ENCODE peak calls at places on chromosome 22, in four cellular contexts. V is stomach, P is tibial nerve, C is cardiac muscle cell. U is an unnamed sample.

GRCh38 chr22:50537765-50538164 is 7.9 kb upstream of the KLHDC7B start:
- DNase-seq in V (no peak), P (no peak), C (no peak), U (no peak)

GRCh38 chr22:18076060-18076497 is 1.7 kb upstream of the PEX26 start:
- DNase-seq in V (peak; percentile 60), P (peak; percentile 94), C (peak; percentile 93), U (peak; percentile 96)

GRCh38 chr22:36299295-36299694 is 46.4 kb downstream of the APOL1 start:
- DNase-seq in V (no peak), P (no peak), C (no peak), U (no peak)

GRCh38 chr22:19756288-19757128 is 4.1 kb upstream of the TBX1 start:
- DNase-seq in V (peak; percentile 79), P (peak; percentile 24), C (no peak), U (peak; percentile 23)

GRCh38 chr22:46287873-46288751 is 8.6 kb upstream of the GTSE1 start:
- DNase-seq in V (peak; percentile 47), P (no peak), C (no peak), U (no peak)

GRCh38 chr22:27107824-27108223 is 450.4 kb downstream of the MIAT start:
- DNase-seq in V (peak; percentile 76), P (peak; percentile 76), C (peak; percentile 96), U (peak; percentile 87)

GRCh38 chr22:27605390-27605789 is 196.2 kb downstream of the MN1 start:
- DNase-seq in V (no peak), P (no peak), C (no peak), U (no peak)

GRCh38 chr22:27796829-27797792 is 4.4 kb downstream of the MN1 start:
- DNase-seq in V (no peak), P (no peak), C (no peak), U (no peak)

GRCh38 chr22:38755911-38756532 is at the start of gene SUN2:
- DNase-seq in V (peak; percentile 95), P (peak; percentile 89), C (peak; percentile 89), U (peak; percentile 83)

GRCh38 chr22:46043816-46044717 is 67.1 kb upstream of the WNT7B start:
- DNase-seq in V (peak; percentile 54), P (no peak), C (no peak), U (peak; percentile 48)

GRCh38 chr22:37166675-37167066 is 17.0 kb upstream of the IL2RB start:
- DNase-seq in V (peak; percentile 88), P (peak; percentile 82), C (peak; percentile 80), U (peak; percentile 80)

GRCh38 chr22:50306753-50307749 is at the start of gene PLXNB2:
- DNase-seq in V (peak; percentile 84), P (peak; percentile 60), C (peak; percentile 91), U (peak; percentile 93)

GRCh38 chr22:49950396-49950994 is 10.1 kb upstream of the PIM3 start:
- DNase-seq in V (peak; percentile 69), P (no peak), C (no peak), U (no peak)

GRCh38 chr22:41821449-41822030 is 11.4 kb upstream of the SREBF2 start:
- DNase-seq in V (no peak), P (no peak), C (no peak), U (no peak)

GRCh38 chr22:50670914-50671538 is 1.6 kb upstream of the SHANK3 start:
- DNase-seq in V (no peak), P (no peak), C (no peak), U (no peak)

GRCh38 chr22:27331526-27332281 is 469.9 kb downstream of the MN1 start:
- DNase-seq in V (peak; percentile 34), P (peak; percentile 4), C (peak; percentile 86), U (peak; percentile 88)

GRCh38 chr22:27676545-27677188 is 124.9 kb downstream of the MN1 start:
- DNase-seq in V (no peak), P (no peak), C (peak; percentile 82), U (peak; percentile 61)

GRCh38 chr22:39277135-39277607 is 32.4 kb upstream of the PDGFB start:
- DNase-seq in V (no peak), P (no peak), C (peak; percentile 71), U (peak; percentile 57)

GRCh38 chr22:46578824-46579561 is 41.2 kb upstream of the GRAMD4 start:
- DNase-seq in V (peak; percentile 57), P (peak; percentile 56), C (peak; percentile 55), U (peak; percentile 49)

GRCh38 chr22:18110944-18111758 is 542 bp downstream of the TUBA8 start:
- DNase-seq in V (no peak), P (no peak), C (no peak), U (no peak)

GRCh38 chr22:26474687-26475086 is 8.9 kb downstream of the HPS4 start:
- DNase-seq in V (no peak), P (no peak), C (no peak), U (no peak)

GRCh38 chr22:50302041-50302541 is 5.4 kb downstream of the PLXNB2 start:
- DNase-seq in V (peak; percentile 58), P (no peak), C (peak; percentile 29), U (peak; percentile 50)

GRCh38 chr22:41367680-41368542 is 13.8 kb upstream of the TEF start:
- DNase-seq in V (peak; percentile 49), P (peak; percentile 52), C (peak; percentile 62), U (peak; percentile 55)

GRCh38 chr22:44734278-44734677 is 18.1 kb upstream of the ARHGAP8 start:
- DNase-seq in V (no peak), P (no peak), C (no peak), U (no peak)

GRCh38 chr22:44735518-44736428 is 16.6 kb upstream of the ARHGAP8 start:
- DNase-seq in V (peak; percentile 84), P (peak; percentile 90), C (peak; percentile 60), U (peak; percentile 56)

GRCh38 chr22:44733426-44734106 is 18.8 kb upstream of the ARHGAP8 start:
- DNase-seq in V (no peak), P (no peak), C (no peak), U (no peak)

GRCh38 chr22:44736581-44737413 is 15.6 kb upstream of the ARHGAP8 start:
- DNase-seq in V (no peak), P (no peak), C (no peak), U (no peak)

DNA sequence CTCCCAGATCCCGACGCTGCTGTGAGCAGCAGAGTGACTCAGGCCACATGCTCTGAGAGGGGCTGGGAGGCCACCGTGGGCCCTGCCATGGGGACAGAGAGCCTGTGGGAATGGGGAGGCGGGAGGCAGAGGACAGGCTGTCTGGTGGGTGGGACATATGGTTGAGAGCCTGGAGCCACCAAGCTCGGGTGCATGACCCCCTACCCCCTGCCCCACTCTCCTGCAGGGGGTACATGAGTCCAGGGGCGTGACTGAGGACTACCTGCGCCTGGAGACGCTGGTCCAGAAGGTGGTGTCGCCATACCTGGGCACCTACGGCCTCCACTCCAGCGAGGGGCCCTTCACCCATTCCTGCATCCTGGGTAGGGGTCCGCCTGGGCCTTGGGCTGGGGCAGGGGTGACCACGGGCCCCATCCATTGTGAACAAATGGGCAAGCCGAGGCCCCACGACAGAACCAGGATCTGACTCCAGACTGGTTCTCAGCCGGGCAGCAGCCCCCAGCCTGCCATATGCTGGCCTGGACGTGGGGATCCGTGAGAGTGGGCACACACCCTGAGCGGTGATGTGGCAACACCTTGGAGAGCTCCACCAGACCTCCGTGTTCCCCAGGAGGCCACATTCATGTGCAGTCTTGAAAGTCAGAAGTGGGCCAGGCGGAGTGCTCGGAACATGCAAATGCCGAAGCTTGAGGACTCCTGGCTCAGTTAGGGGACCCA is 17.4 kb upstream of the ARHGAP8 start:
- DNase-seq in V (no peak), P (no peak), C (no peak), U (no peak)
- H3K4me3 ChIP-seq in V (no peak overlapping the region), P (no peak overlapping the region), C (no peak overlapping the region), U (no peak overlapping the region)

GRCh38 chr22:24935771-24936483 is 10.6 kb downstream of the LHFPL7 start:
- DNase-seq in V (no peak), P (no peak), C (no peak), U (no peak)
- TF ChIP-seq CTCF in V (no peak), P (no peak), C (no peak), U (no peak)

DNA sequence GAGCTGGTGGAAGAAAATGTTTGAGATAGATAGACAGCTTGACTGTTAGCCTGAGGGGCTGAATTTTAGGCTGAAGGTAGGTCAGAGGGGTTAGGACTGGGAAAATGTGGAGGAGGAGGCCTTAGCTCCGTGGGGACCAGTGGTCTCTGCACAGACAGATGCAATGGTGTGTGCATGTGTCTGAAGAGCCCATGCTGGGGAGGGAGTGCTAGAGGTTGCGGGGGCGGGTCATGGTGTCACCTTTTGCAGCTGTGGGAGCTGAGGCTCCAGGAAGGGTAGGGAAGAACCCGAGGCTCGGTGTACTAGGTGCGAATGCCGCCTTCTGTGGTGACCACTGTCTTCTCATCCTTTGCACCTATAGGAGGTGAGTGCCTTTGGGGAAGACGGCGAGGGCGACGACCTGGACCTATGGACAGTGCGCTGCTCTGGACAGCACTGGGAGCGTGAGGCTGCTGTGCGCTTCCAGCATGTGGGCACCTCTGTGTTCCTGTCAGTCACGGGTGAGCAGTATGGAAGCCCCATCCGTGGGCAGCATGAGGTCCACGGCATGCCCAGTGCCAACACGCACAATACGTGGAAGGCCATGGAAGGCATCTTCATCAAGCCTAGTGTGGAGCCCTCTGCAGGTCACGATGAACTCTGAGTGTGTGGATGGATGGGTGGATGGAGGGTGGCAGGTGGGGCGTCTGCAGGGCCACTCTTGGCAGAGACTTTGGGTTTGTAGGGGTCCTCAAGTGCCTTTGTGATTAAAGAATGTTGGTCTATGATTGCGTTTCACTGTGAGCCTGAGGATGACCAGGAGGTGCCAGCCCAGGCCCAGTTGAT is 1.6 kb downstream of the SDF2L1 start:
- DNase-seq in V (no peak), P (no peak), C (no peak), U (no peak)
- H3K4me3 ChIP-seq in V (peak overlapping the region; percentile 79), P (no peak overlapping the region), C (no peak overlapping the region), U (peak overlapping the region; percentile 88)

GRCh38 chr22:47839586-47840245 is 1077.3 kb downstream of the TBC1D22A start:
- DNase-seq in V (no peak), P (no peak), C (no peak), U (no peak)

GRCh38 chr22:47835726-47836125 is 1073.3 kb downstream of the TBC1D22A start:
- DNase-seq in V (no peak), P (no peak), C (peak; percentile 4), U (peak; percentile 60)

GRCh38 chr22:47841166-47841565 is 1078.7 kb downstream of the TBC1D22A start:
- DNase-seq in V (no peak), P (no peak), C (no peak), U (no peak)

GRCh38 chr22:47836957-47837356 is 1074.5 kb downstream of the TBC1D22A start:
- DNase-seq in V (no peak), P (no peak), C (peak; percentile 0), U (no peak)

DNA sequence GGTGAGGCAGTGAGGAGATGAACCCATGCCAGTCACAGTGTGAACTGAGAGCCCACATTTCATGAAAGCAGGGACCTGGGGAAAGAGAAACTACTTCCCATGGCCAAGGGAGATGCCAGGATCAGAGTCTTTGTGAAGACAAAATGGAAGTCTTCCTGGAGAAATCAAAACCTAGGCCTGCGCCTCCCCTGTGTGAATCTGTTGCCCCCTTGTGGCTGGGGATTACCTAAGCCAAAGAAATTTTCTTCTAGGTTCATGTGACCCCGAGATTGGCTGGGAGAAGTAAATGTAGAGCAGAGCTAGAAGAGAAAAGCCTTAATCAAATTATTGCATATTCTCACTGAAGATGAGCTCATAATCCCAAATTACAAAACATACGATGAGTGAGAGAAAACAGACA is 1075.3 kb downstream of the TBC1D22A start:
- DNase-seq in V (no peak), P (no peak), C (peak; percentile 12), U (peak; percentile 33)
- TF ChIP-seq CTCF in V (no peak), P (no peak), C (peak; percentile 17), U (peak; percentile 39)

GRCh38 chr22:23565288-23565941 is 14.7 kb downstream of the IGLL1 start:
- DNase-seq in V (no peak), P (no peak), C (peak; percentile 8), U (peak; percentile 8)
- H3K4me3 ChIP-seq in V (peak overlapping the region; percentile 47), P (peak overlapping the region; percentile 37), C (peak overlapping the region; percentile 35), U (no peak overlapping the region)